ENCODE peak calls at places on chromosomes 2 and 18, in seven cellular contexts. One of them, this sample, is unnamed.

GRCh38 chr18:44536041-44536440 is 144.6 kb upstream of the SETBP1 start:
- DNase-seq in fibroblast of pulmonary artery: peak
- DNase-seq in DND-41: no peak
- DNase-seq in GM10248: no peak
- DNase-seq in transverse colon: no peak
- DNase-seq in A549: no peak
- DNase-seq in astrocyte of the spinal cord: peak
- DNase-seq in this sample: peak

GRCh38 chr2:210286123-210286680 is 28.8 kb downstream of the MYL1 start:
- DNase-seq in fibroblast of pulmonary artery: no peak
- DNase-seq in DND-41: no peak
- DNase-seq in GM10248: no peak
- DNase-seq in transverse colon: no peak
- DNase-seq in A549: no peak
- DNase-seq in astrocyte of the spinal cord: no peak
- DNase-seq in this sample: no peak

GRCh38 chr18:32167980-32168379 is 21.9 kb upstream of the MEP1B start:
- DNase-seq in fibroblast of pulmonary artery: no peak
- DNase-seq in DND-41: no peak
- DNase-seq in GM10248: no peak
- DNase-seq in transverse colon: no peak
- DNase-seq in A549: no peak
- DNase-seq in astrocyte of the spinal cord: no peak
- DNase-seq in this sample: no peak

GRCh38 chr2:126836761-126837679 is 61.7 kb upstream of the TEX51 start:
- DNase-seq in fibroblast of pulmonary artery: no peak
- DNase-seq in DND-41: no peak
- DNase-seq in GM10248: no peak
- DNase-seq in transverse colon: no peak
- DNase-seq in A549: no peak
- DNase-seq in astrocyte of the spinal cord: no peak
- DNase-seq in this sample: no peak

GRCh38 chr18:8615397-8616025 is 6.3 kb downstream of the RAB12 start:
- DNase-seq in fibroblast of pulmonary artery: peak
- DNase-seq in DND-41: no peak
- DNase-seq in GM10248: no peak
- DNase-seq in transverse colon: peak
- DNase-seq in A549: peak
- DNase-seq in astrocyte of the spinal cord: peak
- DNase-seq in this sample: peak

GRCh38 chr2:130327703-130328527 is 14.8 kb upstream of the IMP4 start:
- DNase-seq in fibroblast of pulmonary artery: peak
- DNase-seq in DND-41: no peak
- DNase-seq in GM10248: no peak
- DNase-seq in transverse colon: no peak
- DNase-seq in A549: no peak
- DNase-seq in astrocyte of the spinal cord: peak
- DNase-seq in this sample: peak

GRCh38 chr2:37464064-37464463 is 119.6 kb downstream of the QPCT start:
- DNase-seq in fibroblast of pulmonary artery: no peak
- DNase-seq in DND-41: no peak
- DNase-seq in GM10248: no peak
- DNase-seq in transverse colon: no peak
- DNase-seq in A549: no peak
- DNase-seq in astrocyte of the spinal cord: no peak
- DNase-seq in this sample: no peak

GRCh38 chr2:85547859-85548607 is 9.1 kb downstream of the MAT2A start:
- DNase-seq in fibroblast of pulmonary artery: peak
- DNase-seq in DND-41: no peak
- DNase-seq in GM10248: no peak
- DNase-seq in transverse colon: no peak
- DNase-seq in A549: no peak
- DNase-seq in astrocyte of the spinal cord: no peak
- DNase-seq in this sample: no peak

GRCh38 chr2:28128281-28128950 is 237.9 kb downstream of the BABAM2 start:
- DNase-seq in fibroblast of pulmonary artery: no peak
- DNase-seq in DND-41: no peak
- DNase-seq in GM10248: no peak
- DNase-seq in transverse colon: no peak
- DNase-seq in A549: no peak
- DNase-seq in astrocyte of the spinal cord: no peak
- DNase-seq in this sample: no peak

GRCh38 chr2:188473306-188473705 is 181.6 kb downstream of the GULP1 start:
- DNase-seq in fibroblast of pulmonary artery: no peak
- DNase-seq in DND-41: no peak
- DNase-seq in GM10248: no peak
- DNase-seq in transverse colon: no peak
- DNase-seq in A549: no peak
- DNase-seq in astrocyte of the spinal cord: no peak
- DNase-seq in this sample: no peak

GRCh38 chr2:147867050-147867449 is 22.2 kb downstream of the ACVR2A start:
- DNase-seq in fibroblast of pulmonary artery: no peak
- DNase-seq in DND-41: no peak
- DNase-seq in GM10248: no peak
- DNase-seq in transverse colon: no peak
- DNase-seq in A549: no peak
- DNase-seq in astrocyte of the spinal cord: no peak
- DNase-seq in this sample: no peak

GRCh38 chr18:34928068-34928753 is 113.0 kb upstream of the MAPRE2 start:
- DNase-seq in fibroblast of pulmonary artery: no peak
- DNase-seq in DND-41: no peak
- DNase-seq in GM10248: no peak
- DNase-seq in transverse colon: no peak
- DNase-seq in A549: peak
- DNase-seq in astrocyte of the spinal cord: no peak
- DNase-seq in this sample: no peak

GRCh38 chr2:117942958-117943672 is 70.8 kb downstream of the CCDC93 start:
- DNase-seq in fibroblast of pulmonary artery: no peak
- DNase-seq in DND-41: no peak
- DNase-seq in GM10248: no peak
- DNase-seq in transverse colon: no peak
- DNase-seq in A549: no peak
- DNase-seq in astrocyte of the spinal cord: no peak
- DNase-seq in this sample: peak

GRCh38 chr18:4204151-4204720 is 250.9 kb downstream of the DLGAP1 start:
- DNase-seq in fibroblast of pulmonary artery: no peak
- DNase-seq in DND-41: no peak
- DNase-seq in GM10248: no peak
- DNase-seq in transverse colon: no peak
- DNase-seq in A549: no peak
- DNase-seq in astrocyte of the spinal cord: peak
- DNase-seq in this sample: no peak

DNA sequence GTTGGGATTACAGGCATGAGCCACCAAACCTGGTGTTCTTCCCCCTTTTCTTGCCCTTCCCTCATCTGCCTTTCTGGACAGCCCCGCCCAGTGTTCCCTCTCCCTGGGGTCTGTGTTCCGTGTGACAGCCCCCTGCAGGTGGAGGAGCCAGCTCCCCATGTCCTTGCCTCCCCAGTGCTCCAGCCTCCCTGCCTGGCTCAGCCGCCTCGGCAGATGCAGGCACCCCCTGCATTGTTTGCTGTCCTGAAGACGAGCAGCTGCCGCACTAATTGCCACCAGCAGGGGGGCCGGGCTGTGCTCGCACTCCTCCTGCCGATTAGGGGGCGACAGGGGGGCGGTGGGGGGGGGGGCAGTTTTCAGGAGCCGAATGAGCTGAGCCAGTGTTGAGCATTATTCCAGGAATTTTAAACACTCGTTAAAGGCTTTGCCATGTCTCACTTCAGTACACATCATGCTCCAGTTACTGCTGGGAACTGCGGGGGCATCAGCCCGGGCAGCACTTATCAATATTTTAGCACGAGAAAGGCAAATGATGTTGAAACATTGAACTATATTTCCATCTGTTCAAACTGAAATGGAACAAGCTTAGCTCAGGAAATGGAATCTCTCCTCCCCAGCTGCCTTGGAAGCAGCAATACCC is 23.3 kb downstream of the SIX3 start:
- DNase-seq in fibroblast of pulmonary artery: no peak
- DNase-seq in DND-41: peak
- DNase-seq in GM10248: no peak
- DNase-seq in transverse colon: no peak
- DNase-seq in A549: no peak
- DNase-seq in astrocyte of the spinal cord: no peak
- DNase-seq in this sample: no peak
- TF ChIP-seq CTCF in fibroblast of pulmonary artery: no peak
- TF ChIP-seq CTCF in DND-41: peak
- TF ChIP-seq CTCF in GM10248: peak
- TF ChIP-seq CTCF in transverse colon: no peak
- TF ChIP-seq CTCF in A549: no peak
- TF ChIP-seq CTCF in astrocyte of the spinal cord: peak
- TF ChIP-seq CTCF in this sample: peak

DNA sequence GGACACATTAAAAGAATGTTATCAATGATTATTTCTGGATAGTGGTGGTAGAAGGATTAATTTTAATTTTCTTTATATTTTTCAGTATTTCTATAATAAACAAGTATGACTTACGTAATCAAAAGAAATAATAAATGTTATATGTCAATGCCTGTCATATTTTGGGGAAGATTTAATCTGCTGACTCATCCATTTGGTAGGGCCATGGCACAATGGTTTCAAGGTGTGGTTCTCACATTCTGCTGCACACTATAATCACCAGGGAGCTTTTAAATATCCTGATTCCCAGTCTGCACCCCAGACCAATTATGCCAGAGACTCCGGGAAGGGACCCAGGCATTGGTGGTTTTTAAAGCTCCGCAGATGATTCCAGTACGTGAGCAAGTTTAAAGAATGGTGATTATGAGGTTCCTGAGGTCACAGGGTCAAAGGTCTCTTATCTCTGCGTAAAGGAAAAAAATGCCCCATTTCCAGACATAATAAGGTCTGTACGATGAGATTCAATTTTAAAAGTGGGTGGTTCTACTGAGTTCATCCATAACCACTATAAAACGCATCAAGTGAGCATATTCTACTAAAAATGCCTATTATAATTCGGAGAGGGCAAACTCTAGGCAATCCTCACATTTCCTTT is 27.2 kb downstream of the WIPF1 start:
- DNase-seq in fibroblast of pulmonary artery: no peak
- DNase-seq in DND-41: no peak
- DNase-seq in GM10248: no peak
- DNase-seq in transverse colon: no peak
- DNase-seq in A549: no peak
- DNase-seq in astrocyte of the spinal cord: no peak
- DNase-seq in this sample: no peak
- TF ChIP-seq CTCF in fibroblast of pulmonary artery: no peak
- TF ChIP-seq CTCF in DND-41: no peak
- TF ChIP-seq CTCF in GM10248: no peak
- TF ChIP-seq CTCF in transverse colon: no peak
- TF ChIP-seq CTCF in A549: no peak
- TF ChIP-seq CTCF in astrocyte of the spinal cord: no peak
- TF ChIP-seq CTCF in this sample: no peak

DNA sequence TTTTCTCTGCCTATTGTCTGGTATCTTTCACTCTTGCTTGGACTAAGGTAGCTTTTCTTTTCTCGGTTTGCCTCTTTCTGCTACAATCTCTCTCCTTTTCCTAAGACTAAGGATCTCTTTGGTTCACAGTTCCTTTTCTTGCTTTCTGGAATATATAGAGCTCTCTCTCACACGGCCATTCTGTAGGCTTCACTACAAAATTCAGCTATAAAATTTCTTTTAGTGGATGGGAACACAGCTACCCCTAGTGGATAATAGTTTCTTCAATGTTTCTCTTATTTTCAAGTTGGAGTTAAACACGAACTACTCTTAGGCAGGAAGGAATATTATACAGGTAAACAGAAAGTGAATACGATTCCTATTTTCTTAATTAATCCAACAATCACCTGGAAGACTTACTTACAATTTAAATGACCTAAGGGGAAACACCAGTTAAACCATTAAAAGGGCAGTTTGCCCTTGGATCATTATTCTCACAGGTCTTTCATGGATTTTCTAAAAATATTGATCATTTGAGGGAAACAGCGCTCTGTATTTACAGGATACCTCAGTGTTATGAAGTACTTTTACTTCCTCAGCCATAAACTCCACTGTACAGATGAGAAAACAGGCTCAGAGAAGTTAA is 140.5 kb downstream of the LRP2 start:
- DNase-seq in fibroblast of pulmonary artery: peak
- DNase-seq in DND-41: no peak
- DNase-seq in GM10248: no peak
- DNase-seq in transverse colon: no peak
- DNase-seq in A549: peak
- DNase-seq in astrocyte of the spinal cord: peak
- DNase-seq in this sample: no peak
- TF ChIP-seq CTCF in fibroblast of pulmonary artery: peak
- TF ChIP-seq CTCF in DND-41: peak
- TF ChIP-seq CTCF in GM10248: no peak
- TF ChIP-seq CTCF in transverse colon: no peak
- TF ChIP-seq CTCF in A549: peak
- TF ChIP-seq CTCF in astrocyte of the spinal cord: peak
- TF ChIP-seq CTCF in this sample: peak

GRCh38 chr2:27086090-27086721 is 366 bp upstream of the KHK start:
- DNase-seq in fibroblast of pulmonary artery: peak
- DNase-seq in DND-41: peak
- DNase-seq in GM10248: peak
- DNase-seq in transverse colon: peak
- DNase-seq in A549: peak
- DNase-seq in astrocyte of the spinal cord: peak
- DNase-seq in this sample: peak

GRCh38 chr2:27087823-27088410 is 1.3 kb downstream of the KHK start:
- DNase-seq in fibroblast of pulmonary artery: no peak
- DNase-seq in DND-41: no peak
- DNase-seq in GM10248: no peak
- DNase-seq in transverse colon: no peak
- DNase-seq in A549: no peak
- DNase-seq in astrocyte of the spinal cord: no peak
- DNase-seq in this sample: no peak

GRCh38 chr2:27085670-27086089 is 892 bp upstream of the KHK start:
- DNase-seq in fibroblast of pulmonary artery: peak
- DNase-seq in DND-41: no peak
- DNase-seq in GM10248: peak
- DNase-seq in transverse colon: peak
- DNase-seq in A549: peak
- DNase-seq in astrocyte of the spinal cord: peak
- DNase-seq in this sample: peak

GRCh38 chr2:27085062-27085669 is 1.4 kb upstream of the KHK start:
- DNase-seq in fibroblast of pulmonary artery: no peak
- DNase-seq in DND-41: no peak
- DNase-seq in GM10248: no peak
- DNase-seq in transverse colon: no peak
- DNase-seq in A549: no peak
- DNase-seq in astrocyte of the spinal cord: no peak
- DNase-seq in this sample: no peak

DNA sequence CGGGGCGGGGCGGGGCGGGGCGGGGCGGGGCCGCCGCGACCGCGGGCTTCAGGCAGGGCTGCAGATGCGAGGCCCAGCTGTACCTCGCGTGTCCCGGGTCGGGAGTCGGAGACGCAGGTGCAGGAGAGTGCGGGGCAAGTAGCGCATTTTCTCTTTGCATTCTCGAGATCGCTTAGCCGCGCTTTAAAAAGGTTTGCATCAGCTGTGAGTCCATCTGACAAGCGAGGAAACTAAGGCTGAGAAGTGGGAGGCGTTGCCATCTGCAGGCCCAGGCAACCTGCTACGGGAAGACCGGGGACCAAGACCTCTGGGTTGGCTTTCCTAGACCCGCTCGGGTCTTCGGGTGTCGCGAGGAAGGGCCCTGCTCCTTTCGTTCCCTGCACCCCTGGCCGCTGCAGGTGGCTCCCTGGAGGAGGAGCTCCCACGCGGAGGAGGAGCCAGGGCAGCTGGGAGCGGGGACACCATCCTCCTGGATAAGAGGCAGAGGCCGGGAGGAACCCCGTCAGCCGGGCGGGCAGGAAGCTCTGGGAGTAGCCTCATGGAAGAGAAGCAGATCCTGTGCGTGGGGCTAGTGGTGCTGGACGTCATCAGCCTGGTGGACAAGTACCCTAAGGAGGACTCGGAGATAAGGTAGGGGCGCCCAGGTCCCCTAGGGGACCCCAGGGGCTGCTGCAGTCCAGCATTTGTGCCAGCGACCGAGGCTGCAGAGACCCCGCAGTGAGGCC is at the start of gene KHK:
- DNase-seq in fibroblast of pulmonary artery: no peak
- DNase-seq in DND-41: no peak
- DNase-seq in GM10248: peak
- DNase-seq in transverse colon: peak
- DNase-seq in A549: peak
- DNase-seq in astrocyte of the spinal cord: peak
- DNase-seq in this sample: no peak
- TF ChIP-seq CTCF in fibroblast of pulmonary artery: no peak
- TF ChIP-seq CTCF in DND-41: no peak
- TF ChIP-seq CTCF in GM10248: no peak
- TF ChIP-seq CTCF in transverse colon: no peak
- TF ChIP-seq CTCF in A549: no peak
- TF ChIP-seq CTCF in astrocyte of the spinal cord: no peak
- TF ChIP-seq CTCF in this sample: peak